ENCODE peak calls at places on chromosome 19, in nine cellular contexts. O is heart left ventricle; W is left ventricle myocardium inferior; E is T-helper 2 cell; R is AG20443; C is AG04450; Y is activated T-helper 1 cell treated with Interleukin-2 at 50 U/mL for 16 hours; V is stimulated activated naive CD4-positive, alpha-beta T cell; D is progenitor cell of endocrine pancreas. A is an unnamed sample.

GRCh38 chr19:56310462-56310861 is 4.2 kb downstream of the ZSCAN5A start:
- DNase-seq in O (no peak), W (no peak), E (no peak), R (no peak), C (no peak), Y (no peak), V (no peak), D (no peak), A (no peak)

GRCh38 chr19:39342647-39343305 is 555 bp downstream of the SAMD4B start:
- DNase-seq in O (no peak), W (no peak), E (no peak), R (peak), C (no peak), Y (no peak), V (no peak), D (peak), A (no peak)

GRCh38 chr19:677601-678380 is 1.6 kb downstream of the FSTL3 start:
- DNase-seq in O (no peak), W (no peak), E (no peak), R (no peak), C (no peak), Y (no peak), V (no peak), D (no peak), A (no peak)

GRCh38 chr19:40799558-40800338 is 757 bp downstream of the EGLN2 start:
- DNase-seq in O (peak), W (peak), E (no peak), R (peak), C (no peak), Y (no peak), V (no peak), D (no peak), A (no peak)

GRCh38 chr19:7975037-7975436 is 30.4 kb downstream of the ELAVL1 start:
- DNase-seq in O (peak), W (peak), E (no peak), R (no peak), C (no peak), Y (no peak), V (no peak), D (no peak), A (no peak)

GRCh38 chr19:42421591-42422031 is 5.6 kb downstream of the LIPE start:
- DNase-seq in O (no peak), W (no peak), E (no peak), R (peak), C (no peak), Y (no peak), V (no peak), D (no peak), A (no peak)

GRCh38 chr19:15640294-15640903 is at the start of gene CYP4F3:
- DNase-seq in O (peak), W (peak), E (no peak), R (no peak), C (no peak), Y (no peak), V (no peak), D (no peak), A (no peak)

GRCh38 chr19:14015454-14016035 is 9.4 kb upstream of the RFX1 start:
- DNase-seq in O (no peak), W (no peak), E (no peak), R (no peak), C (no peak), Y (no peak), V (no peak), D (no peak), A (no peak)

GRCh38 chr19:10461047-10461949 is 41.0 kb downstream of the PDE4A start:
- DNase-seq in O (peak), W (peak), E (peak), R (peak), C (peak), Y (peak), V (peak), D (peak), A (peak)

GRCh38 chr19:6402834-6403608 is 10.1 kb upstream of the GTF2F1 start:
- DNase-seq in O (no peak), W (no peak), E (no peak), R (peak), C (peak), Y (no peak), V (no peak), D (no peak), A (no peak)

GRCh38 chr19:33297401-33298145 is 4.8 kb downstream of the CEBPA start:
- DNase-seq in O (no peak), W (no peak), E (no peak), R (no peak), C (no peak), Y (no peak), V (no peak), D (no peak), A (no peak)

GRCh38 chr19:38715540-38715939 is 28.7 kb downstream of the CAPN12 start:
- DNase-seq in O (no peak), W (peak), E (no peak), R (no peak), C (no peak), Y (no peak), V (no peak), D (no peak), A (no peak)

GRCh38 chr19:8373867-8374813 is 10.2 kb downstream of the ANGPTL4 start:
- DNase-seq in O (no peak), W (no peak), E (no peak), R (peak), C (no peak), Y (no peak), V (no peak), D (no peak), A (no peak)

GRCh38 chr19:16847407-16847806 is 18.2 kb downstream of the SIN3B start:
- DNase-seq in O (no peak), W (no peak), E (no peak), R (no peak), C (no peak), Y (no peak), V (no peak), D (no peak), A (no peak)

GRCh38 chr19:17482877-17483604 is 12.7 kb downstream of the SLC27A1 start:
- DNase-seq in O (no peak), W (no peak), E (no peak), R (no peak), C (no peak), Y (no peak), V (no peak), D (no peak), A (no peak)

GRCh38 chr19:4624733-4625362 is 14.5 kb upstream of the TNFAIP8L1 start:
- DNase-seq in O (no peak), W (no peak), E (no peak), R (no peak), C (no peak), Y (no peak), V (no peak), D (no peak), A (no peak)

GRCh38 chr19:17358395-17358794 is 18.7 kb downstream of the PLVAP start:
- DNase-seq in O (no peak), W (no peak), E (no peak), R (peak), C (no peak), Y (no peak), V (no peak), D (no peak), A (no peak)

GRCh38 chr19:55165952-55166529 is 372 bp downstream of the DNAAF3 start:
- DNase-seq in O (peak), W (peak), E (peak), R (peak), C (no peak), Y (no peak), V (peak), D (peak), A (no peak)

GRCh38 chr19:8028951-8029491 is 23.5 kb upstream of the CCL25 start:
- DNase-seq in O (peak), W (no peak), E (no peak), R (peak), C (no peak), Y (no peak), V (no peak), D (peak), A (no peak)

GRCh38 chr19:33927789-33928457 is 131.3 kb downstream of the KCTD15 start:
- DNase-seq in O (no peak), W (no peak), E (no peak), R (no peak), C (no peak), Y (no peak), V (no peak), D (no peak), A (no peak)

GRCh38 chr19:2759392-2759791 is 19.6 kb upstream of the SLC39A3 start:
- DNase-seq in O (no peak), W (no peak), E (no peak), R (no peak), C (no peak), Y (no peak), V (no peak), D (no peak), A (no peak)

GRCh38 chr19:5941673-5942072 is 27.6 kb downstream of the CAPS start:
- DNase-seq in O (no peak), W (no peak), E (no peak), R (no peak), C (no peak), Y (no peak), V (no peak), D (no peak), A (no peak)

GRCh38 chr19:44869728-44870470 is 21.2 kb upstream of the TOMM40 start:
- DNase-seq in O (peak), W (no peak), E (no peak), R (no peak), C (peak), Y (no peak), V (no peak), D (no peak), A (no peak)

GRCh38 chr19:36807029-36807428 is 31.2 kb downstream of the ZNF790 start:
- DNase-seq in O (no peak), W (no peak), E (no peak), R (no peak), C (no peak), Y (no peak), V (no peak), D (no peak), A (no peak)

GRCh38 chr19:28961772-28962500 is 251.0 kb downstream of the UQCRFS1 start:
- DNase-seq in O (no peak), W (no peak), E (no peak), R (peak), C (no peak), Y (no peak), V (no peak), D (no peak), A (no peak)

GRCh38 chr19:39941615-39942507 is 7.4 kb upstream of the FCGBP start:
- DNase-seq in O (peak), W (no peak), E (peak), R (no peak), C (no peak), Y (peak), V (peak), D (no peak), A (no peak)

GRCh38 chr19:39858541-39858940 is 12.4 kb upstream of the FBL start:
- DNase-seq in O (no peak), W (peak), E (no peak), R (no peak), C (no peak), Y (no peak), V (no peak), D (no peak), A (no peak)

GRCh38 chr19:42113641-42114348 is 18.5 kb downstream of the POU2F2 start:
- DNase-seq in O (no peak), W (no peak), E (no peak), R (peak), C (peak), Y (no peak), V (no peak), D (no peak), A (no peak)

GRCh38 chr19:21839966-21840365 is 4.0 kb upstream of the ZNF43 start:
- DNase-seq in O (no peak), W (no peak), E (no peak), R (no peak), C (no peak), Y (no peak), V (no peak), D (no peak), A (no peak)

GRCh38 chr19:11232555-11232954 is 6.9 kb upstream of the ANGPTL8 start:
- DNase-seq in O (no peak), W (no peak), E (no peak), R (no peak), C (no peak), Y (no peak), V (no peak), D (no peak), A (no peak)

GRCh38 chr19:55600336-55601028 is 394 bp downstream of the ZNF524 start:
- DNase-seq in O (peak), W (peak), E (no peak), R (peak), C (no peak), Y (no peak), V (no peak), D (peak), A (no peak)

A was measured in iPS DF 6.9.